ENCODE peak calls at places on chromosomes 11 and 22, in ten cellular contexts. H is Peyer's patch; N is CD4-positive, alpha-beta memory T cell; L is adrenal gland; X is tibial nerve; T is pancreas; S is uterus; J is heart left ventricle; F is CD4-positive, CD25-positive, alpha-beta regulatory T cell; Q is sigmoid colon. A is an unnamed sample. For H3K4me1, the result is how much of the 10 kb centered on the place peaks cover.

GRCh38 chr11:28910926-28911325 is 802.7 kb downstream of the METTL15 start:
- DNase-seq in H (no peak), N (no peak), L (no peak), X (no peak), T (no peak), S (no peak), J (no peak), F (no peak), Q (no peak), A (no peak)

GRCh38 chr11:83249972-83250593 is 36.1 kb downstream of the CCDC90B start:
- DNase-seq in H (no peak), N (peak), L (no peak), X (peak), T (no peak), S (peak), J (no peak), F (peak), Q (no peak), A (no peak)

GRCh38 chr22:24410110-24410856 is 17.1 kb upstream of the ADORA2A start:
- DNase-seq in H (no peak), N (no peak), L (no peak), X (no peak), T (no peak), S (no peak), J (no peak), F (no peak), Q (no peak), A (no peak)

GRCh38 chr22:23248583-23248982 is 68.3 kb downstream of the BCR start:
- DNase-seq in H (no peak), N (no peak), L (no peak), X (no peak), T (no peak), S (no peak), J (no peak), F (no peak), Q (no peak), A (peak)

GRCh38 chr11:121661796-121662508 is 209.2 kb upstream of the SORL1-AS1 start:
- DNase-seq in H (no peak), N (no peak), L (no peak), X (peak), T (no peak), S (no peak), J (no peak), F (no peak), Q (no peak), A (peak)

GRCh38 chr11:17548444-17548843 is 1.4 kb downstream of the OTOG start:
- DNase-seq in H (no peak), N (no peak), L (no peak), X (no peak), T (no peak), S (no peak), J (no peak), F (no peak), Q (no peak), A (no peak)

GRCh38 chr22:39414886-39415285 is 15.3 kb downstream of the TAB1 start:
- DNase-seq in H (no peak), N (no peak), L (peak), X (no peak), T (no peak), S (no peak), J (no peak), F (no peak), Q (no peak), A (peak)

GRCh38 chr11:24253237-24253760 is 243.6 kb upstream of the LUZP2 start:
- DNase-seq in H (no peak), N (no peak), L (no peak), X (no peak), T (no peak), S (no peak), J (no peak), F (no peak), Q (no peak), A (no peak)

GRCh38 chr11:61642162-61642561 is 38.0 kb upstream of the DAGLA start:
- DNase-seq in H (no peak), N (no peak), L (no peak), X (no peak), T (no peak), S (no peak), J (no peak), F (no peak), Q (no peak), A (no peak)

GRCh38 chr22:23243006-23243573 is 62.8 kb downstream of the BCR start:
- DNase-seq in H (no peak), N (peak), L (no peak), X (no peak), T (no peak), S (no peak), J (no peak), F (peak), Q (no peak), A (peak)

GRCh38 chr22:32765117-32765618 is 36.3 kb upstream of the TIMP3 start:
- DNase-seq in H (no peak), N (no peak), L (no peak), X (no peak), T (no peak), S (no peak), J (no peak), F (no peak), Q (no peak), A (no peak)

GRCh38 chr11:460331-461199 is 10.5 kb downstream of the PTDSS2 start:
- DNase-seq in H (no peak), N (no peak), L (no peak), X (no peak), T (peak), S (no peak), J (peak), F (no peak), Q (no peak), A (peak)

GRCh38 chr11:134678744-134679143 is 266.7 kb upstream of the B3GAT1 start:
- DNase-seq in H (no peak), N (no peak), L (no peak), X (no peak), T (no peak), S (no peak), J (no peak), F (no peak), Q (peak), A (no peak)

GRCh38 chr22:50698546-50698945 is 25.9 kb downstream of the SHANK3 start:
- DNase-seq in H (no peak), N (no peak), L (no peak), X (no peak), T (no peak), S (no peak), J (peak), F (no peak), Q (peak), A (peak)

GRCh38 chr11:121210445-121210970 is 82.1 kb upstream of the SC5D start:
- DNase-seq in H (no peak), N (no peak), L (no peak), X (no peak), T (no peak), S (no peak), J (no peak), F (no peak), Q (no peak), A (no peak)

GRCh38 chr11:122598971-122599370 is 56.6 kb upstream of the UBASH3B start:
- DNase-seq in H (no peak), N (no peak), L (no peak), X (no peak), T (no peak), S (no peak), J (no peak), F (no peak), Q (no peak), A (no peak)

GRCh38 chr11:69422645-69423044 is 58.8 kb upstream of the LINC01488 start:
- DNase-seq in H (no peak), N (no peak), L (no peak), X (no peak), T (no peak), S (no peak), J (no peak), F (no peak), Q (no peak), A (no peak)

GRCh38 chr11:100525197-100525596 is 161.9 kb upstream of the ARHGAP42 start:
- DNase-seq in H (no peak), N (no peak), L (no peak), X (no peak), T (no peak), S (no peak), J (no peak), F (no peak), Q (no peak), A (no peak)

GRCh38 chr22:45210577-45211431 is 29.9 kb downstream of the KIAA0930 start:
- DNase-seq in H (no peak), N (no peak), L (no peak), X (no peak), T (peak), S (no peak), J (no peak), F (no peak), Q (no peak), A (peak)
- H3K27ac ChIP-seq in H (no peak), N (no peak), L (no peak), X (no peak), T (no peak), S (peak), J (no peak), F (no peak), Q (no peak), A (no peak)

GRCh38 chr11:35138606-35138948 is 394 bp upstream of the CD44 start:
- DNase-seq in H (no peak), N (no peak), L (no peak), X (no peak), T (no peak), S (no peak), J (no peak), F (no peak), Q (no peak), A (no peak)

GRCh38 chr11:35141034-35141433 is 2.1 kb downstream of the CD44 start:
- DNase-seq in H (no peak), N (no peak), L (no peak), X (no peak), T (no peak), S (no peak), J (no peak), F (no peak), Q (no peak), A (no peak)

GRCh38 chr11:35141538-35141937 is 2.6 kb downstream of the CD44 start:
- DNase-seq in H (peak), N (no peak), L (peak), X (peak), T (no peak), S (no peak), J (peak), F (no peak), Q (peak), A (peak)

GRCh38 chr11:35138949-35139881 is at the start of gene CD44:
- DNase-seq in H (peak), N (peak), L (peak), X (peak), T (peak), S (peak), J (peak), F (peak), Q (peak), A (peak)

DNA sequence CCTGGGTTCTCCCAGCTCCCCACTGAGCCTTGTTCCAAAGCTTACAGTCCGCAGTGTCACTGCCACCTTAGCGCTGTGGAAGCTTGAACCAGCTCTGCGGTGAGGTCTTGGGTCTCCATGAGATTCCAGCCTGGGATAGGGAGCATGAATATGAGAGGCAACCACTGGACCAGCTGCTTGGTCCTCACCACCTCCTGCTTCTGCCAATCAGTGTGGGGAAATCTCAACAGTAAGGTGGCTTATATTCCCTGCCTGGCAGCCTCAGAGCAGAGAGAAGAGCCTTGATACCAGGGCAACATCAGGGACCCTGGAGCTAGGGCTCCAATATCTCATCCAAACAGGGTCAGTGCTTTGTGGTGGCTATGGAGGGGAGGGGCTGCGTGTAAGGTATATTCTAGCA is 912 bp downstream of the CD44 start:
- DNase-seq in H (peak), N (no peak), L (peak), X (no peak), T (peak), S (no peak), J (no peak), F (no peak), Q (no peak), A (no peak)
- H3K4me3 ChIP-seq in H (peak), N (peak), L (peak), X (peak), T (peak), S (peak), J (peak), F (peak), Q (peak), A (peak)

DNA sequence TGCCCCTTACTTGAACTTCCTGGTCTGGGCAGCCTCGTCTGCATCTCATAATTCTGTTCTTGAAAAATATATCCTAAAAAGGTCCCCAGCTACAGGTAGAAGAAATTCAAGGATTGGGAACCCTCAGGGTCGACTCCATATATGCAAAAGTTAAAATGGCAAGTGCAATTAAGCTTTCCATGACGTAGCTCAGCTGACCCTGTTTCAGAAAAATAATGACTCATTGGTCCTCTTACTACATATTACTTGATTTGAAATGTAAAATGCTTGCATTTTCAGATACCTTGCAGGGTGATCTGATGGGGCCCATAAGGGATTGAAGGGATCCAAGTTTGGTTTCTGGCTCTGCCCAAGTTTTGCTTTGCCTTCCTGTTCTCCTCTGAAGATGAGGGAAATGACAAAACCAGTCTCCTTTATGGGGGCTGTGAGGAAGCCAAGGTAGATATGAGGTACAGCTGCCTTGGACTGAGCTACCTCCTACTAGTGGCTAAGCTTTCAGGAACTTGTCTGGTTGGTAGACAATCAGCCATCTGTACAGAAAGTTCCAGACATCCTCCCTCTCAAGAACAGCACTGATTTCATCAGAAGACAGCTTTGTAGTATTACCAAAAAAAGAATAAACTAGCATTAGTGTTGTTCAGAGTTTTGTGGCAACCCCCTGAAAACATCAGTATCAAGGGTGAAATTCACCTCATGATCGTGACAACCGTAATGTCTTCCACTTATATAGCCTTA is 177.3 kb downstream of the DBX1 start:
- DNase-seq in H (no peak), N (no peak), L (no peak), X (no peak), T (no peak), S (no peak), J (no peak), F (no peak), Q (no peak), A (no peak)
- H3K4me1 ChIP-seq in H (under half), N (under half), L (under half), X (under half), T (under half), S (under half), J (under half), F (under half), Q (half or more), A (under half)

GRCh38 chr11:12245549-12245986 is 131.8 kb upstream of the PARVA start:
- DNase-seq in H (no peak), N (no peak), L (no peak), X (no peak), T (no peak), S (no peak), J (no peak), F (no peak), Q (no peak), A (no peak)

GRCh38 chr11:12248330-12248729 is 129.0 kb upstream of the PARVA start:
- DNase-seq in H (peak), N (no peak), L (peak), X (peak), T (peak), S (peak), J (peak), F (no peak), Q (peak), A (peak)

GRCh38 chr11:12246169-12246568 is 131.2 kb upstream of the PARVA start:
- DNase-seq in H (no peak), N (no peak), L (no peak), X (no peak), T (peak), S (no peak), J (no peak), F (no peak), Q (no peak), A (no peak)

GRCh38 chr11:12247543-12248287 is 129.7 kb upstream of the PARVA start:
- DNase-seq in H (no peak), N (no peak), L (no peak), X (no peak), T (no peak), S (no peak), J (no peak), F (no peak), Q (no peak), A (no peak)

DNA sequence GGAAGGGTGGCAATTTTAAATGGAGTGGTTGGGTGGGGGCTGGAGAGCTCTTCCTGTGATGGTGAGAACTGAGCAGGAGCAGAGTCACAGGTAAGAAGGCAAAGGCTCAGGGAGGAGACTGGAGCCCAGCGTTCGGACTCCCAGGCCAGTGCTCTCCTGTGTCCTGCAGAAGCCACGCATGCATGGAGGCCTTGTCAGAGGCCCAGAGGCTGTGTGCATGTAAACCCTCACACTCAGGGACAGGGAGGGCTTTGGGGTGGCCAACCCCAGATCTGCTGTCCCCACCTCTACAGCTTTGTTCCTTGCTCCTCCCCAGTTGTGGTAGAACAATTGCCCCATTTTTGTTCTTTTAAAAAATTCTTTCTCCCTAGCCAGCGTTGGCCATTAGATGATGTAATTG is 130.4 kb upstream of the PARVA start:
- DNase-seq in H (no peak), N (no peak), L (no peak), X (no peak), T (no peak), S (no peak), J (no peak), F (no peak), Q (no peak), A (no peak)
- H3K27ac ChIP-seq in H (no peak), N (no peak), L (no peak), X (no peak), T (peak), S (no peak), J (no peak), F (no peak), Q (peak), A (peak)

A was measured in right cardiac atrium.